ENCODE peak calls at places on chromosomes 12 and 14, in six cellular contexts. J, B, H, U, W and L are unnamed samples.

GRCh38 chr14:91352101-91352500 is 65.5 kb downstream of the CCDC88C start:
- DNase-seq in J (no peak), B (no peak), H (no peak), U (no peak), W (no peak), L (no peak)

GRCh38 chr12:116160196-116160595 is 117.3 kb downstream of the MED13L start:
- DNase-seq in J (peak), B (peak), H (peak), U (no peak), W (no peak), L (no peak)

GRCh38 chr12:67633708-67634107 is 14.8 kb upstream of the DYRK2 start:
- DNase-seq in J (no peak), B (no peak), H (no peak), U (no peak), W (no peak), L (no peak)

GRCh38 chr14:68380304-68380840 is 412.5 kb downstream of the ZFP36L1 start:
- DNase-seq in J (peak), B (no peak), H (no peak), U (no peak), W (peak), L (no peak)

GRCh38 chr14:51210594-51210993 is 29.5 kb upstream of the TMX1 start:
- DNase-seq in J (no peak), B (no peak), H (no peak), U (no peak), W (no peak), L (no peak)

GRCh38 chr12:5807090-5807414 is 138.0 kb downstream of the ANO2 start:
- DNase-seq in J (peak), B (peak), H (peak), U (no peak), W (no peak), L (no peak)

GRCh38 chr14:104931771-104932675 is 7.3 kb downstream of the PLD4 start:
- DNase-seq in J (no peak), B (no peak), H (no peak), U (peak), W (no peak), L (no peak)

GRCh38 chr12:94710933-94711332 is 60.6 kb upstream of the TMCC3 start:
- DNase-seq in J (peak), B (peak), H (peak), U (peak), W (peak), L (peak)

GRCh38 chr12:112822056-112822455 is 30.5 kb downstream of the RPH3A start:
- DNase-seq in J (no peak), B (no peak), H (no peak), U (no peak), W (no peak), L (no peak)

GRCh38 chr14:102486513-102487203 is 22.9 kb downstream of the ANKRD9 start:
- DNase-seq in J (no peak), B (no peak), H (no peak), U (no peak), W (no peak), L (no peak)

GRCh38 chr14:70827366-70828151 is 18.2 kb upstream of the MAP3K9 start:
- DNase-seq in J (peak), B (peak), H (no peak), U (no peak), W (no peak), L (no peak)

GRCh38 chr14:57869530-57870088 is 3.7 kb upstream of the SLC35F4 start:
- DNase-seq in J (no peak), B (no peak), H (no peak), U (no peak), W (no peak), L (no peak)

GRCh38 chr14:57866199-57866755 is 385 bp upstream of the SLC35F4 start:
- DNase-seq in J (no peak), B (no peak), H (no peak), U (no peak), W (no peak), L (no peak)

GRCh38 chr14:57863471-57863870 is 2.4 kb downstream of the SLC35F4 start:
- DNase-seq in J (no peak), B (no peak), H (no peak), U (no peak), W (no peak), L (no peak)

GRCh38 chr14:57865066-57865449 is 834 bp downstream of the SLC35F4 start:
- DNase-seq in J (no peak), B (no peak), H (no peak), U (no peak), W (no peak), L (no peak)

DNA sequence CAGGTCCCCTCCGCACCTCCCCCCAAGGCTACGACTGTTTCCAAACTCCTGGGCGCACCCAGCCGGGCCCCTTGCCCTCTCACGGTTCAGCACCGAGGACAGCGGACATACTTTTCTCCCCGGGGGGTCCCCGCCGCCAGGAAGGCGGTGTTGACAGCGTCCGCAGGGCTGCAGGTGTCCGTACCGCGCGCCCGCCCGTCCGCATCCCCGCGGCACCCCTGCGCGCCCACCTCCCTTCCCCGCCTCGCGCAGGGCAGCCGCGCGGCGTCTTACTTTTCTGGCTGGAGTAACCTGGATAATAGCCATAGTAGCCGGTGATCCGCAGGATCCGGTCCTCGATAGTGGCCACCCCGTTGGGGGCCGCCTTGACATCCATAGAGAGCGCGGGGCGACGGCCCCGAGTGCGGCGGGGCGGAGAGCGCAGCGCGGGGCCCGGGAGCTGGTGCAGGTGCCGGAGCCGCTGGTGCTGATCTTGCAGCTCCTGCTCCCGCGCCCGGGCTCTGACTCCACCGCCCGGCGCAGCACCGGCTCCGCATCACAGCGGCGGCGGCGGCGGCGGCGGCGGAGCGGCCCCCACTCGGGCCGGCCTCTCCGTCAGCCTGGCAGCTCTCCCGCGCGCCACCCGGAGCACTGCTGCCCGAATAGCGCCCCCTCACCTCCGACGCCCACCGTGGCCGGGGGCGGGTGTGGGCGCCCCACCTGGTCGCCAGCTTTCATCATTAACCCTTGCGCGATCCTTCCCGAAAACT is at the start of gene SLC35F4:
- DNase-seq in J (no peak), B (peak), H (no peak), U (peak), W (no peak), L (peak)
- TF ChIP-seq EZH2 in J (no peak), B (peak), H (no peak), U (no peak), W (no peak), L (no peak)

GRCh38 chr12:205026-205425 is 8.9 kb downstream of the SLC6A12 start:
- DNase-seq in J (no peak), B (no peak), H (no peak), U (no peak), W (no peak), L (no peak)

GRCh38 chr12:204261-204678 is 9.7 kb downstream of the SLC6A12 start:
- DNase-seq in J (no peak), B (no peak), H (no peak), U (no peak), W (no peak), L (no peak)

GRCh38 chr12:202081-202731 is 11.8 kb downstream of the SLC6A12 start:
- DNase-seq in J (peak), B (no peak), H (no peak), U (no peak), W (no peak), L (no peak)

GRCh38 chr12:203074-203461 is 10.9 kb downstream of the SLC6A12 start:
- DNase-seq in J (no peak), B (no peak), H (no peak), U (no peak), W (no peak), L (no peak)

GRCh38 chr12:203462-204260 is 10.3 kb downstream of the SLC6A12 start:
- DNase-seq in J (no peak), B (no peak), H (no peak), U (peak), W (no peak), L (no peak)
- TF ChIP-seq CTCF in J (no peak), B (no peak), H (no peak), U (no peak), W (no peak), L (no peak)

DNA sequence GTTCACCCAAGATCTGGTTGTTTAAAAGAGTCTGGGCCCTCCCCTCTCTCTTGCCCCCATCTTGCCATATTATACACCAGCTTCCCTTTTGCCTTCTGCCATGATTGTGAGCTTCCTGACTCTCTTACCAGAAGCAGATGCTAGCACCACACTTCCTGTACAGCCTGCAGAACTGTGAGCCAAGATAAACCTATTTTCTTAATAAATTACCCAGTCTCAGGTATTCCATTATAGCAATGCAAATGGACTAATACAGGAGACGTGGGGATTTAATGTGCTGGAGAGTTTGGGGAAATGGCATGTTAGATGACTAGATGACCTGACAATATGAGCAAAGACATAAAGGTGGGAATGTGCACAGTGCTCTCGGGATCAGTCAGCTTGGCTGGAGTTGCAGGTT is 12.8 kb downstream of the SLC4A8 start:
- DNase-seq in J (no peak), B (no peak), H (no peak), U (no peak), W (no peak), L (no peak)
- H3K9ac ChIP-seq in J (no peak), B (no peak), H (no peak), U (no peak), W (no peak), L (no peak)

DNA sequence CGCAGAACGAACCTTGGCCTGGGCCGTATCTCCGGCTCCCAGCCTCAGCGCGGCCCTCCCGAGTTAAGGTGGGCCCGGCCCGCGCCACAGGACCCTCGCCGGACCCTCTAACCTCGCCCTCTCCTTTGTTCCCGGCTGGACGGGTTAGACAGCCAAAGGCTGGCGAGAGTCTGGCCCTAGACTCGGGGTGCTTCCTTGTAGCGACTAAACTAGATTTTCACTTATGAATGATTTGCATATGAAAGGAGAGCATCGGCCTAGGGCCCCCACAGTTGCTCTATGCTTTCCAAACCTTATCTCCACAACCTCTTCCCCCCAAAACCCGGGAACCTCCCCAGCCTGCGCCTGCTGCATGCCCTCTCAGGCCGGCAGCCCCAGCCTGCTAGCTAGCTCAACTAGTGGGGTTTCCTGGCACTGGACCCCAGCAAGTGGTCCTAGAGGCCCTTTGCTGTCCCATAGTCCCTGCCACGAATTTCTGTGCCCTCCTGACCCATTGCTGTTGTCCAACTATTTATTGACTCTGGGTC is 2.0 kb downstream of the HOXC5 start:
- DNase-seq in J (no peak), B (no peak), H (no peak), U (no peak), W (no peak), L (no peak)
- TF ChIP-seq EZH2 in J (no peak), B (no peak), H (no peak), U (no peak), W (peak), L (no peak)

GRCh38 chr12:30985814-30986452 is 59.4 kb downstream of the TSPAN11 start:
- DNase-seq in J (peak), B (peak), H (peak), U (peak), W (peak), L (peak)
- TF ChIP-seq CTCF in J (peak), B (peak), H (peak), U (peak), W (peak), L (peak)

GRCh38 chr14:75911883-75912282 is 69.9 kb downstream of the TGFB3 start:
- DNase-seq in J (no peak), B (no peak), H (no peak), U (no peak), W (no peak), L (no peak)
- H3K9ac ChIP-seq in J (no peak), B (no peak), H (no peak), U (no peak), W (no peak), L (no peak)

DNA sequence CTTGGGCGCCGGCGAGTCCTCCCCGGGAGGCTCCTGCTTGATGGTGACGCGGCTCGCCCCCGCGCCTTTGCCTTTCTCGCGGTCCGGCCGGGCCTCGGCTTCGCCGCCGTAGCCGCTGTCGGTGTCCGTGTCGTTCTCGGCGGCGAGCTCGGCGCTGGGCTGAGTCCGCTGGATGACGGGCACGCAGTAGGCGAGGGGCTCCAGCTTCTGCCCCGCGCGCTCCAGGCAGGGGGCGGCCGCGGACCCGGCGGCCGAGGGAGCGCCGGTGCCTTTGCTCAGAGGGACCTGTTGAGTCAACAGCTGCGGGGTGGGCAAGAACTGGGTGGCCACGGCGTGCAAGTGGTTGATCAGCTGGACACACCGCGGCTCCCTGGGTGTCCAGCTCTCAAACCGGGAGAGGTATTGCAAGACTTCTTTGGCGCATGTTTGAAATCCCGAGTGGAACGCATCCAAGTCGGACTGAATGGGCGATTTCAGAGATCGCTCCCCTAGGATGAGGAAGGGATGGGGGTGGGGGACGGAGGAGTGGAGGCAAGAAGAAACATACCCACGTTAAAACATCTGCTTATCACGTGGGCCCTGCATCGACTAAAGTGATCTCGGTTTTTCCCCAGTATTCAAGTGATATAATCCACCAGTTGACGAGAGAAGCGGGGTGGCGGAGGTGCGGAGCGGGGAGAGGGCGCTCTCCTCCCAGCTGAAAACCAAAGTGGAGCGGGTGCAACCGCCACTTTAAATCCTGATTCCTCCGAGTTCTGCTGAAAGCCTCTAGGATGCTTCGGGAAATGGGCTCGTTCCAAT is 2.0 kb downstream of the BHLHE41 start:
- DNase-seq in J (peak), B (peak), H (no peak), U (peak), W (peak), L (no peak)
- TF ChIP-seq EZH2 in J (no peak), B (no peak), H (no peak), U (peak), W (no peak), L (peak)